ENCODE peak calls at places on chromosomes 1 and 21, in ten cellular contexts. K is stimulated activated CD8-positive, alpha-beta memory T cell treated with anti-CD3 and anti-CD28 coated beads, Interleukin-2, amount 100 ng/mL, for 48 hours; H is iPS DF 6.9; P is NCI-H1694 treated with DMSO at 0.1 percent for 48 hours; V is GM12891; J is NAMALWA; R is lower leg skin; M is colonic mucosa; T is T-helper 9 cell; Q is non-pigmented ciliary epithelial cell. F is an unnamed sample.

GRCh38 chr1:226873771-226874578 is 3.6 kb downstream of the PSEN2 start:
- DNase-seq in K (no peak), H (no peak), P (no peak), V (no peak), J (no peak), R (no peak), M (peak; percentile 9), T (no peak), Q (no peak), F (no peak)

GRCh38 chr1:37793773-37794371 is at the start of gene MANEAL:
- DNase-seq in K (peak; percentile 36), H (no peak), P (peak; percentile 14), V (peak; percentile 72), J (peak; percentile 43), R (no peak), M (peak; percentile 44), T (no peak), Q (no peak), F (peak; percentile 10)

GRCh38 chr1:216606047-216606637 is 117.1 kb downstream of the ESRRG start:
- DNase-seq in K (no peak), H (no peak), P (no peak), V (no peak), J (no peak), R (no peak), M (no peak), T (no peak), Q (no peak), F (no peak)

GRCh38 chr21:36491191-36491916 is 11.4 kb upstream of the CLDN14 start:
- DNase-seq in K (no peak), H (no peak), P (no peak), V (no peak), J (no peak), R (no peak), M (peak; percentile 33), T (no peak), Q (no peak), F (no peak)

GRCh38 chr1:117795190-117795589 is 134.2 kb downstream of the GDAP2 start:
- DNase-seq in K (no peak), H (no peak), P (no peak), V (no peak), J (no peak), R (no peak), M (no peak), T (no peak), Q (peak; percentile 70), F (no peak)

GRCh38 chr1:91091812-91092211 is 70.0 kb upstream of the ZNF644 start:
- DNase-seq in K (no peak), H (no peak), P (no peak), V (no peak), J (no peak), R (no peak), M (no peak), T (no peak), Q (no peak), F (no peak)

GRCh38 chr1:205813755-205814058 is 709 bp upstream of the SLC41A1 start:
- DNase-seq in K (no peak), H (no peak), P (no peak), V (no peak), J (no peak), R (no peak), M (no peak), T (peak; percentile 22), Q (no peak), F (no peak)

GRCh38 chr1:88763649-88764406 is 79.8 kb downstream of the PKN2 start:
- DNase-seq in K (no peak), H (no peak), P (no peak), V (no peak), J (no peak), R (no peak), M (no peak), T (no peak), Q (peak; percentile 24), F (no peak)

GRCh38 chr1:81681570-81681969 is 119.2 kb upstream of the ADGRL2 start:
- DNase-seq in K (no peak), H (no peak), P (peak; percentile 8), V (no peak), J (peak; percentile 86), R (no peak), M (no peak), T (no peak), Q (peak; percentile 32), F (no peak)

GRCh38 chr1:30852026-30852425 is 56.5 kb downstream of the SDC3 start:
- DNase-seq in K (no peak), H (no peak), P (no peak), V (no peak), J (no peak), R (peak; percentile 65), M (peak; percentile 61), T (no peak), Q (no peak), F (no peak)

F was measured in NB4.